ENCODE peak calls at places on chromosomes 1 and 21, in six cellular contexts. One of them, this sample, is unnamed.

GRCh38 chr1:203159844-203160243 is 15.8 kb downstream of the MYBPH start:
- DNase-seq in EL: no peak
- DNase-seq in C1 segment of cervical spinal cord: peak; percentile 33
- DNase-seq in T-helper 2 cell treated with Interferon-gamma antibody and Interleukin-4, amounts not matched to agents 5 μg/mL and 100 μg/mL, for 36 hours: no peak
- DNase-seq in ACHN: no peak
- DNase-seq in GM19239: no peak
- DNase-seq in this sample: no peak

GRCh38 chr1:64505232-64505943 is 35.5 kb downstream of the CACHD1 start:
- DNase-seq in C1 segment of cervical spinal cord: no peak
- DNase-seq in EL: no peak
- DNase-seq in ACHN: peak; percentile 47
- DNase-seq in GM19239: no peak
- DNase-seq in T-helper 2 cell treated with Interferon-gamma antibody and Interleukin-4, amounts not matched to agents 5 μg/mL and 100 μg/mL, for 36 hours: peak; percentile 8
- DNase-seq in this sample: no peak

GRCh38 chr1:114353233-114353632 is 157.8 kb downstream of the TRIM33 start:
- DNase-seq in GM19239: no peak
- DNase-seq in EL: peak; percentile 38
- DNase-seq in C1 segment of cervical spinal cord: peak; percentile 10
- DNase-seq in ACHN: no peak
- DNase-seq in T-helper 2 cell treated with Interferon-gamma antibody and Interleukin-4, amounts not matched to agents 5 μg/mL and 100 μg/mL, for 36 hours: no peak
- DNase-seq in this sample: no peak

GRCh38 chr1:21256776-21257175 is 33.5 kb downstream of the ECE1 start:
- DNase-seq in C1 segment of cervical spinal cord: no peak
- DNase-seq in ACHN: no peak
- DNase-seq in T-helper 2 cell treated with Interferon-gamma antibody and Interleukin-4, amounts not matched to agents 5 μg/mL and 100 μg/mL, for 36 hours: no peak
- DNase-seq in GM19239: no peak
- DNase-seq in EL: no peak
- DNase-seq in this sample: no peak

GRCh38 chr1:220711086-220711809 is 21.1 kb downstream of the C1orf115 start:
- DNase-seq in ACHN: no peak
- DNase-seq in T-helper 2 cell treated with Interferon-gamma antibody and Interleukin-4, amounts not matched to agents 5 μg/mL and 100 μg/mL, for 36 hours: no peak
- DNase-seq in C1 segment of cervical spinal cord: no peak
- DNase-seq in GM19239: no peak
- DNase-seq in EL: no peak
- DNase-seq in this sample: no peak

GRCh38 chr1:37177230-37177864 is 143.0 kb upstream of the GRIK3 start:
- DNase-seq in C1 segment of cervical spinal cord: no peak
- DNase-seq in ACHN: peak; percentile 42
- DNase-seq in EL: peak; percentile 9
- DNase-seq in GM19239: peak; percentile 16
- DNase-seq in T-helper 2 cell treated with Interferon-gamma antibody and Interleukin-4, amounts not matched to agents 5 μg/mL and 100 μg/mL, for 36 hours: no peak
- DNase-seq in this sample: no peak

GRCh38 chr1:210222288-210223006 is 10.1 kb upstream of the SERTAD4 start:
- DNase-seq in C1 segment of cervical spinal cord: no peak
- DNase-seq in GM19239: no peak
- DNase-seq in ACHN: peak; percentile 69
- DNase-seq in EL: no peak
- DNase-seq in T-helper 2 cell treated with Interferon-gamma antibody and Interleukin-4, amounts not matched to agents 5 μg/mL and 100 μg/mL, for 36 hours: no peak
- DNase-seq in this sample: no peak

GRCh38 chr21:41766051-41766882 is 585 bp downstream of the RIPK4 start:
- DNase-seq in EL: no peak
- DNase-seq in GM19239: no peak
- DNase-seq in T-helper 2 cell treated with Interferon-gamma antibody and Interleukin-4, amounts not matched to agents 5 μg/mL and 100 μg/mL, for 36 hours: no peak
- DNase-seq in ACHN: no peak
- DNase-seq in C1 segment of cervical spinal cord: no peak
- DNase-seq in this sample: no peak

GRCh38 chr1:151196292-151196800 is 2.0 kb upstream of the PIP5K1A start:
- DNase-seq in EL: peak; percentile 90
- DNase-seq in GM19239: no peak
- DNase-seq in ACHN: peak; percentile 96
- DNase-seq in T-helper 2 cell treated with Interferon-gamma antibody and Interleukin-4, amounts not matched to agents 5 μg/mL and 100 μg/mL, for 36 hours: peak; percentile 39
- DNase-seq in C1 segment of cervical spinal cord: peak; percentile 21
- DNase-seq in this sample: no peak

GRCh38 chr1:214101246-214101645 is 113.5 kb downstream of the PROX1 start:
- DNase-seq in EL: no peak
- DNase-seq in ACHN: no peak
- DNase-seq in T-helper 2 cell treated with Interferon-gamma antibody and Interleukin-4, amounts not matched to agents 5 μg/mL and 100 μg/mL, for 36 hours: no peak
- DNase-seq in GM19239: no peak
- DNase-seq in C1 segment of cervical spinal cord: no peak
- DNase-seq in this sample: no peak

GRCh38 chr1:164794310-164794709 is 235.3 kb downstream of the PBX1 start:
- DNase-seq in C1 segment of cervical spinal cord: no peak
- DNase-seq in ACHN: peak; percentile 72
- DNase-seq in EL: peak; percentile 80
- DNase-seq in GM19239: no peak
- DNase-seq in T-helper 2 cell treated with Interferon-gamma antibody and Interleukin-4, amounts not matched to agents 5 μg/mL and 100 μg/mL, for 36 hours: no peak
- DNase-seq in this sample: no peak

GRCh38 chr1:200780545-200781444 is 42.1 kb downstream of the CAMSAP2 start:
- DNase-seq in GM19239: no peak
- DNase-seq in EL: peak; percentile 51
- DNase-seq in ACHN: no peak
- DNase-seq in T-helper 2 cell treated with Interferon-gamma antibody and Interleukin-4, amounts not matched to agents 5 μg/mL and 100 μg/mL, for 36 hours: no peak
- DNase-seq in C1 segment of cervical spinal cord: no peak
- DNase-seq in this sample: no peak

GRCh38 chr21:27201197-27201596 is 234.3 kb upstream of the ADAMTS5 start:
- DNase-seq in C1 segment of cervical spinal cord: no peak
- DNase-seq in T-helper 2 cell treated with Interferon-gamma antibody and Interleukin-4, amounts not matched to agents 5 μg/mL and 100 μg/mL, for 36 hours: no peak
- DNase-seq in GM19239: no peak
- DNase-seq in ACHN: no peak
- DNase-seq in EL: peak; percentile 74
- DNase-seq in this sample: no peak

GRCh38 chr1:205355054-205355453 is 1.7 kb downstream of the KLHDC8A start:
- DNase-seq in EL: peak; percentile 27
- DNase-seq in C1 segment of cervical spinal cord: peak; percentile 50
- DNase-seq in ACHN: peak; percentile 17
- DNase-seq in GM19239: no peak
- DNase-seq in T-helper 2 cell treated with Interferon-gamma antibody and Interleukin-4, amounts not matched to agents 5 μg/mL and 100 μg/mL, for 36 hours: no peak
- DNase-seq in this sample: peak; percentile 16

GRCh38 chr1:238176441-238176840 is 285.7 kb upstream of the ZP4 start:
- DNase-seq in ACHN: no peak
- DNase-seq in GM19239: no peak
- DNase-seq in T-helper 2 cell treated with Interferon-gamma antibody and Interleukin-4, amounts not matched to agents 5 μg/mL and 100 μg/mL, for 36 hours: no peak
- DNase-seq in C1 segment of cervical spinal cord: no peak
- DNase-seq in EL: peak; percentile 56
- DNase-seq in this sample: no peak

This sample was measured in anterior cingulate cortex.